ENCODE peak calls at places on chromosome 1, in four cellular contexts. E, P, D and C are unnamed samples.

GRCh38 chr1:109509176-109510134 is at the start of gene AMIGO1:
- DNase-seq in P (peak), E (peak), D (no peak), C (no peak)

GRCh38 chr1:47572731-47573505 is 135.1 kb downstream of the FOXD2 start:
- DNase-seq in E (no peak), D (no peak), P (no peak), C (no peak)

GRCh38 chr1:62800825-62801306 is 16.9 kb downstream of the ATG4C start:
- DNase-seq in P (no peak), E (no peak), D (no peak), C (no peak)

GRCh38 chr1:53073899-53074311 is 11.9 kb downstream of the PODN start:
- DNase-seq in D (no peak), E (no peak), P (peak), C (no peak)

GRCh38 chr1:30818568-30819243 is 61.1 kb upstream of the LAPTM5 start:
- DNase-seq in P (no peak), D (no peak), E (no peak), C (no peak)

GRCh38 chr1:47763456-47764171 is 233.6 kb downstream of the TRABD2B start:
- DNase-seq in E (no peak), D (peak), P (no peak), C (no peak)

GRCh38 chr1:59486595-59486994 is 189.7 kb downstream of the FGGY start:
- DNase-seq in E (no peak), D (no peak), P (no peak), C (peak)

GRCh38 chr1:57341721-57342120 is 82.1 kb downstream of the DAB1 start:
- DNase-seq in D (no peak), E (no peak), P (no peak), C (no peak)

GRCh38 chr1:235617808-235618207 is 31.8 kb downstream of the GNG4 start:
- DNase-seq in D (no peak), E (no peak), P (no peak), C (no peak)

GRCh38 chr1:235650341-235651169 is 971 bp upstream of the GNG4 start:
- DNase-seq in P (no peak), E (no peak), D (no peak), C (peak)

GRCh38 chr1:109170051-109170775 is 43.5 kb upstream of the SARS1 start:
- DNase-seq in E (no peak), D (no peak), P (no peak), C (no peak)

GRCh38 chr1:42815938-42816599 is 853 bp upstream of the ERMAP start:
- DNase-seq in D (no peak), E (no peak), P (no peak), C (no peak)

GRCh38 chr1:155272466-155273133 is 704 bp downstream of the CLK2 start:
- DNase-seq in P (no peak), D (no peak), E (no peak), C (no peak)

GRCh38 chr1:101293461-101294045 is 56.7 kb downstream of the S1PR1 start:
- DNase-seq in D (no peak), E (no peak), P (no peak), C (no peak)

GRCh38 chr1:207069059-207069458 is 16.0 kb downstream of the PFKFB2 start:
- DNase-seq in P (no peak), E (no peak), D (no peak), C (no peak)

GRCh38 chr1:153277852-153278251 is 18.4 kb downstream of the LORICRIN start:
- DNase-seq in D (no peak), P (peak), E (peak), C (peak)

GRCh38 chr1:21706151-21706835 is 37.1 kb upstream of the RAP1GAP start:
- DNase-seq in P (no peak), E (no peak), D (no peak), C (no peak)

GRCh38 chr1:30748699-30749401 is 8.7 kb downstream of the LAPTM5 start:
- DNase-seq in P (no peak), D (no peak), E (no peak), C (no peak)

GRCh38 chr1:168085401-168085872 is 51.3 kb downstream of the GPR161 start:
- DNase-seq in E (no peak), P (no peak), D (no peak), C (peak)

GRCh38 chr1:34073028-34073730 is 91.9 kb downstream of the CSMD2 start:
- DNase-seq in D (no peak), E (no peak), P (no peak), C (no peak)

GRCh38 chr1:113615425-113615824 is 143.9 kb downstream of the PHTF1 start:
- DNase-seq in E (no peak), P (no peak), D (no peak), C (no peak)

GRCh38 chr1:217626321-217626720 is 4.6 kb downstream of the GPATCH2 start:
- DNase-seq in D (no peak), E (no peak), P (no peak), C (no peak)

GRCh38 chr1:33792651-33793050 is 71.2 kb upstream of the HMGB4 start:
- DNase-seq in D (no peak), E (no peak), P (no peak), C (no peak)

GRCh38 chr1:181479137-181479745 is 4.1 kb upstream of the CACNA1E start:
- DNase-seq in D (peak), P (peak), E (peak), C (no peak)

GRCh38 chr1:45617618-45618017 is 6.2 kb downstream of the CCDC17 start:
- DNase-seq in E (no peak), D (no peak), P (no peak), C (no peak)

GRCh38 chr1:16249838-16250241 is 12.9 kb upstream of the CPLANE2 start:
- DNase-seq in P (no peak), D (peak), E (no peak), C (no peak)

GRCh38 chr1:197471248-197472035 is 203.4 kb downstream of the CRB1 start:
- DNase-seq in E (no peak), P (no peak), D (no peak), C (no peak)

GRCh38 chr1:235649722-235650163 is at the start of gene GNG4:
- DNase-seq in P (no peak), D (no peak), E (no peak), C (peak)

GRCh38 chr1:41365772-41366427 is 4.7 kb downstream of the FOXO6 start:
- DNase-seq in D (peak), E (no peak), P (peak), C (no peak)

GRCh38 chr1:55584521-55585401 is 369.6 kb upstream of the USP24 start:
- DNase-seq in P (no peak), D (no peak), E (no peak), C (peak)

GRCh38 chr1:224438989-224439388 is 4.4 kb upstream of the WDR26 start:
- DNase-seq in D (no peak), E (no peak), P (no peak), C (no peak)

GRCh38 chr1:94974824-94975223 is 47.9 kb upstream of the CNN3 start:
- DNase-seq in P (no peak), D (no peak), E (no peak), C (no peak)

GRCh38 chr1:117815105-117815812 is 114.2 kb downstream of the GDAP2 start:
- DNase-seq in P (no peak), D (no peak), E (no peak), C (no peak)

GRCh38 chr1:175409938-175410337 is 217.4 kb upstream of the KIAA0040 start:
- DNase-seq in D (no peak), P (no peak), E (peak), C (no peak)
- TF ChIP-seq POLR2A in D (no peak), P (no peak), E (no peak), C (no peak)

DNA sequence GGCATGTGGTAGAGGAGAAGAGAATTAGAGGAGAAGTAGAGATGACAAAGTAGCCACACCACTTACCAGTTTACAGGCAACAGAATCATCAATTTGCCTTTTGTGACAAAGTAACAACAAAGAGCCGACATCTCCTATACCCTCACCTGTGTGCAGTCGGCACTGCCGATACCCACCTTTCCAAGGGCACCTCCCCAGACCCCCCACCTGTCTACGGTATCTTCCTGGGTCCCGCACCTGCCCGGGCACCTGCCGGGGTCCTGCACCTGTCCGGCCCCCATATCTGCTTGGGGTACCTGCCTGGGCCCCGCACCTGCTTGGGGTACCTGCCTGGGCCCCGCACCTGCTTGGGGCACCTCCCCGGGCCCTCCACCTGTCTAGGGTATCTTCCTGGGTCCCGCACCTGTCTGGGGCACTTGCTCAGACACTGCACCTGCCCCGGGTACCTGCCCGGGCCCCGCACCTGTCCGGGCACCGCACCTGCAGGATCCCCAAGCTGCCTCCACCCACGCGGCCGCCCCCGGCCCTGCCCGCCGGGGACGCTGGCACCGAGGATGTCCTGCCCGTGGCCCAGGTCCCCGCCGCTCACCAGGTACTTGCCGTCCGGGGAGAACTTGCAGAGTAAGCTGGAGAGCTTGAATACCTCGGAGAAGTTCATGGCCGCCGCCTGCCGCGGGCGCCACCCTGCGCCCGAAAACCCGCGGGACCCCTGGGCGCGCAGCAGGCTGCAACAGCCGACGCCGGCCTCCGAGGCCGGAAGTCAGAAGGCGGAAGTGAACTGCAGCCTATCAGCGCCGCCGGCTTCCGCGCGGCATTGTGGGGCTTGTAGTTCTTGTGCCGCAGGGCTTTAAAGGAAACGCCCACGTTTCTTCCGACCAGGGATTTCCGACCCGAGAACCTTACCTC is at the start of gene WRAP73:
- DNase-seq in D (peak), P (peak), E (peak), C (peak)
- TF ChIP-seq POLR2AphosphoS5 in D (peak), P (peak), E (peak), C (peak)

GRCh38 chr1:226712779-226713420 is 26.2 kb downstream of the ITPKB start:
- DNase-seq in E (no peak), P (no peak), D (no peak), C (no peak)
- TF ChIP-seq POLR2A in E (no peak), P (no peak), D (no peak), C (no peak)

DNA sequence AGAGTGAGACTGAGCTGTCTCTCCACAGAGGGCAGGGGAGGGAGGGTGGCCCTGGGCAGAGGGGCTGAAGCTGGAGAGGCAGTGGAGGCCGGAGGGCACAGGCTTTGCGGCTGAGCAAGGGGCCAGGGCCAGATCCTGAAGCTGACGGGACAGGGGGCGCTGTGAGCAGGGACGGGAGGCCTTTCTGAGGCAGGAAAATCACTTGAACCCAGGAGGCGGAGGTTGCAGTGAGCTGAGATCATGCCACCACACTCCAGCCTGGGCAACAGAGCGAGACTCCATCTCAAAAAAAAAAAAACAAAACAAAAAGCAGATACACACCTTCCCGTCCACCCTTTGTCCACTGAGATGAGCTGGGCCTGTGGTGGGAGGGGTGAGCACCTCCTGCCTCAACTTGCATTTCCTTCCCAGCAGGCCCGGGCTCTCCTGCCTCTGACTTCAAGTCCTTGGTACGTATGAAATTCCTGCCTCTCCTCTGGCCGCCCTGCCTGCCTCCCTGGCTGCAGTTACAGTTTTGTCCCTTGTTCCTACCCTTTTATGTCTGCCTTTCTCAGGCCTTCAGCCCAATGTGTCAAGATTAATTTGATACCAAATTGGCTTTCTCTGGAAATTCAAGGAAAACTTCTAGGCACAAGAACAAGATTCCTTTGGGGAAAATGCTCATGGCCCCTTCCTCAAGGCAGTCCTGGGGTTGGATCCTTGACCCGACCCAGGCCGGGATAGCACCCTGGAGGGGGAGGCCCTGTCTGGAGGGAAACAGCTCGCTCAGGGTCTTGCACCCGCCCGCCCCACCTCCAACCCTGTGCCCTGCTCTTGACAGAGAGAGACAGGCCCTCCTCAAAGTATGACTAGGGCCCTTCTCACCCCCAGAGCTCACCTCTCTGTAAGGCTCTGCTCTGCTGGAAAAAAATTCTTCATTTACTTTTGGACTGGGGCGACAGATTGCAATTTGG is 11.2 kb upstream of the ADAMTSL4 start:
- DNase-seq in P (no peak), E (no peak), D (peak), C (peak)
- TF ChIP-seq POLR2AphosphoS5 in P (no peak), E (no peak), D (peak), C (peak)

DNA sequence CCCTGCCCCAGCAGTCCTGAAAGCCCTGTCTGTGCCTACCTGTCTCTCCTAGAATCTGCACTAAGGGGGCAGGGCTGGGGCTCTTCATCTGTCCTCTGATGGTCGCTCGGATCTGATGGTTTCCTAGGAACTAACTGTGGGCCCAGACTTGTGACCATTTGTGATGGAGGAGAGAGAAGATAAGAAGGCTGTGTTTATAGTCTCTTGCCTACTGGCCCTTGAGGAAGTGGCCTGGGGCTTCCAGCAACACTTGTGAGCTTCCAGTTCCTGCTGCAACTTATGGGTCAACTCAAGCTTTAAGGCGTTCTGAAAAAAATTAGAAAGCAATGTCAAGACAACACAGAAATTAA is 53.2 kb upstream of the SYNC start:
- DNase-seq in E (no peak), P (no peak), D (no peak), C (no peak)
- TF ChIP-seq POLR2A in E (no peak), P (no peak), D (no peak), C (no peak)

DNA sequence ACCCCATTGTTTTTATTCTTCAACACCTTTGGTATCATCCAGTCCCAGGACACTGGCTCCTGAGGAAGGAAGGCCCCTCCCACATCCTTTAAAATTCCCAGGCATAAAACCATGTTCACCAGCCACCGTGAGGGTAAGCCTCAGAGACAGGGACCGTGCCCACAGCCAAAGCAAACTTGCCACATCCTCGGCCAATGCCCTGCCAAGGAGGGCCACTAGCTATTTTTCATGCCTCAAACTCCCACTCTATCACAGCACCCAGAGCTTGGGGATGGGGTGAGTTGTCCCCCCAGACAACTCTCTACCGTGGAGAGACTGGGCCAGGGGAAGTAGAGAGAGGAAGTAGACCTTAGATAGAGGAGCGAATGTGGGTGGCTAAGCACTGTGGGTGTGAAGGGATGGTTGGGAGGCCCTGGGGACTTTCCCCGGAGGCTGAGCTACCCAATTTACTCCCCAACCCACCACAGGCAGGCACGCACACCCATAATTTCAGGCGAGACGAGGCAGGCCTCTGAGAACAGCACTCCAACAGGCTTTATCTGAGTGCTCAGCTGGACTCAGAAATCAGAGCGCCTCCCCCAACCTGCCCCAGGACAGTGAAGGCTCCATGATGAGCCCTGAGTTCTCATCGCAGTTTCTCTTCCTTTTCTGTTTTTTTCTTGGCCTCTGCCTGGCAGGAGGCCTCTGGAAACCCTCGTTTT is 15.9 kb upstream of the BTG2 start:
- DNase-seq in P (peak), D (no peak), E (peak), C (no peak)
- TF ChIP-seq POLR2AphosphoS5 in P (peak), D (no peak), E (peak), C (peak)

GRCh38 chr1:208243522-208243850 is 698 bp downstream of the PLXNA2 start:
- DNase-seq in P (no peak), D (no peak), E (no peak), C (no peak)

GRCh38 chr1:208245185-208245705 is 1.1 kb upstream of the PLXNA2 start:
- DNase-seq in P (peak), D (peak), E (peak), C (peak)

GRCh38 chr1:208244584-208244916 is 366 bp upstream of the PLXNA2 start:
- DNase-seq in D (no peak), P (no peak), E (no peak), C (no peak)

GRCh38 chr1:208242829-208243521 is 1.2 kb downstream of the PLXNA2 start:
- DNase-seq in E (peak), D (no peak), P (peak), C (no peak)

DNA sequence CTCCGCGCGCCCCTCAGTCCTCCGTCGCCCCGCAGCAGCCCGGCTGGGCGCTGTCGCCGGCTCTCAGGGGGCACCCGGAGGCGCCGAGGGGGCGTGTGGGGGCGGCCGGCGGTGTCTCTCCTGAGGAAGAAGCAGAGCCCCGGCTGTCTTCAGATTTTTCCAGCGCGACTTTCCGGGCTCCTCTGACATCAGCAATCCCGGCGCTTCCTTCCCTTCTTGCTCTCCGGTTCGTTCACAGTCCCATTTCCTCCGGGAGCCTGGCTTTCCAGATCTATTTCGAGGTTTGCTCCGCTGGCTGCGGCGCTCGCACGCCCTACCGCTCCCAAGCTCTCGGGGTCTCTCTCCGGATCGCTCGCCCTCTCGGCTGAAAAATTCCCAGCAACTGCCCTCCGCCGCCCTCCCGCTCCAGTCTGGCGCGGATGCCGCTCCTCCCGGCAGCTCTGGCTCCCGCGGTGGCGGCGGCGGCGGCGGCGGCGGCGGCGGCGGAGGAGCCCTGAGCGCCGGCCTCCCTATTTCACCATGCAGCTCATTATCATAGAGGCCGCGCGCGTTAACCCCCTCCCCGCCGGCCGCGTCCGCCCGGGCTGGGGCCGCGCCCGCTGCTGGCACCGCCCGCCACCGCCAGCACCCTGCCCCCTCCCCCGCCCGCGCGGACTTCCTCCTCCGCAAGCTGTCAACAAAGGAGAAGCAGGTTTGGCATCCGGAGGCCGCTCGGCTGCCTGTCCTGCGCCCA is at the start of gene PLXNA2:
- DNase-seq in P (peak), E (peak), D (peak), C (peak)
- TF ChIP-seq POLR2A in P (no peak), E (no peak), D (no peak), C (peak)

GRCh38 chr1:221200464-221200863 is 321.2 kb downstream of the HLX start:
- DNase-seq in P (no peak), D (no peak), E (no peak), C (no peak)

GRCh38 chr1:221201773-221202172 is 322.5 kb downstream of the HLX start:
- DNase-seq in D (no peak), P (no peak), E (no peak), C (no peak)

GRCh38 chr1:221206076-221206475 is 326.8 kb downstream of the HLX start:
- DNase-seq in E (no peak), D (no peak), P (no peak), C (no peak)

GRCh38 chr1:221203224-221204054 is 324.2 kb downstream of the HLX start:
- DNase-seq in P (peak), E (peak), D (peak), C (peak)

GRCh38 chr1:221204055-221204833 is 325.0 kb downstream of the HLX start:
- DNase-seq in E (no peak), D (no peak), P (no peak), C (no peak)
- TF ChIP-seq POLR2AphosphoS5 in E (no peak), D (peak), P (no peak), C (peak)